ENCODE peak calls at places on chromosomes 3 and 15, in five cellular contexts. One of them, this sample, is unnamed. For H3K4me1, the result is how much of the 10 kb centered on the place peaks cover.

GRCh38 chr15:85333132-85333831 is 47.1 kb upstream of the AKAP13 start:
- DNase-seq in endodermal cell: no peak
- DNase-seq in mesenchymal stem cell: peak
- DNase-seq in H1: no peak
- DNase-seq in keratinocyte: no peak
- DNase-seq in this sample: no peak

GRCh38 chr3:33868309-33868708 is 69.9 kb downstream of the PDCD6IP start:
- DNase-seq in endodermal cell: no peak
- DNase-seq in mesenchymal stem cell: no peak
- DNase-seq in H1: no peak
- DNase-seq in keratinocyte: no peak
- DNase-seq in this sample: no peak

GRCh38 chr15:33852094-33852493 is 116.2 kb upstream of the CHRM5 start:
- DNase-seq in endodermal cell: no peak
- DNase-seq in mesenchymal stem cell: no peak
- DNase-seq in H1: no peak
- DNase-seq in keratinocyte: no peak
- DNase-seq in this sample: no peak

GRCh38 chr3:161069441-161070251 is 35.5 kb downstream of the B3GALNT1 start:
- DNase-seq in endodermal cell: no peak
- DNase-seq in mesenchymal stem cell: peak
- DNase-seq in H1: no peak
- DNase-seq in keratinocyte: peak
- DNase-seq in this sample: no peak

GRCh38 chr15:43187544-43188155 is 2.4 kb downstream of the CCNDBP1 start:
- DNase-seq in endodermal cell: no peak
- DNase-seq in mesenchymal stem cell: peak
- DNase-seq in H1: no peak
- DNase-seq in keratinocyte: peak
- DNase-seq in this sample: no peak

GRCh38 chr3:44893097-44893496 is 18.7 kb downstream of the TGM4 start:
- DNase-seq in endodermal cell: no peak
- DNase-seq in mesenchymal stem cell: peak
- DNase-seq in H1: no peak
- DNase-seq in keratinocyte: no peak
- DNase-seq in this sample: no peak

GRCh38 chr15:40397688-40398412 is 7.7 kb upstream of the IVD start:
- DNase-seq in endodermal cell: no peak
- DNase-seq in mesenchymal stem cell: no peak
- DNase-seq in H1: no peak
- DNase-seq in keratinocyte: no peak
- DNase-seq in this sample: no peak

GRCh38 chr15:56929389-56929788 is 10.9 kb downstream of the TCF12 start:
- DNase-seq in endodermal cell: no peak
- DNase-seq in mesenchymal stem cell: peak
- DNase-seq in H1: no peak
- DNase-seq in keratinocyte: no peak
- DNase-seq in this sample: no peak

GRCh38 chr3:78004578-78004977 is 964.7 kb downstream of the ROBO2 start:
- DNase-seq in endodermal cell: no peak
- DNase-seq in mesenchymal stem cell: no peak
- DNase-seq in H1: no peak
- DNase-seq in keratinocyte: no peak
- DNase-seq in this sample: no peak

GRCh38 chr3:129231331-129232119 is 17.9 kb upstream of the COPG1 start:
- DNase-seq in endodermal cell: no peak
- DNase-seq in mesenchymal stem cell: peak
- DNase-seq in H1: no peak
- DNase-seq in keratinocyte: no peak
- DNase-seq in this sample: no peak

GRCh38 chr15:51386960-51387698 is 45.7 kb downstream of the GLDN start:
- DNase-seq in endodermal cell: no peak
- DNase-seq in mesenchymal stem cell: no peak
- DNase-seq in H1: no peak
- DNase-seq in keratinocyte: no peak
- DNase-seq in this sample: no peak

GRCh38 chr3:16309558-16309957 is 44.5 kb downstream of the OXNAD1 start:
- DNase-seq in endodermal cell: no peak
- DNase-seq in mesenchymal stem cell: peak
- DNase-seq in H1: no peak
- DNase-seq in keratinocyte: no peak
- DNase-seq in this sample: no peak

GRCh38 chr15:52503788-52504496 is 24.7 kb downstream of the MYO5A start:
- DNase-seq in endodermal cell: no peak
- DNase-seq in mesenchymal stem cell: no peak
- DNase-seq in H1: no peak
- DNase-seq in keratinocyte: no peak
- DNase-seq in this sample: no peak

GRCh38 chr3:39664931-39665330 is 144.5 kb upstream of the MYRIP start:
- DNase-seq in endodermal cell: no peak
- DNase-seq in mesenchymal stem cell: no peak
- DNase-seq in H1: no peak
- DNase-seq in keratinocyte: no peak
- DNase-seq in this sample: no peak

GRCh38 chr3:22729981-22730380 is 473.1 kb upstream of the UBE2E2 start:
- DNase-seq in endodermal cell: no peak
- DNase-seq in mesenchymal stem cell: no peak
- DNase-seq in H1: no peak
- DNase-seq in keratinocyte: no peak
- DNase-seq in this sample: no peak

GRCh38 chr3:147256739-147257138 is 149.6 kb downstream of the ZIC4 start:
- DNase-seq in endodermal cell: no peak
- DNase-seq in mesenchymal stem cell: no peak
- DNase-seq in H1: no peak
- DNase-seq in keratinocyte: no peak
- DNase-seq in this sample: no peak

GRCh38 chr3:17407576-17407975 is 334.9 kb downstream of the TBC1D5 start:
- DNase-seq in endodermal cell: no peak
- DNase-seq in mesenchymal stem cell: no peak
- DNase-seq in H1: no peak
- DNase-seq in keratinocyte: no peak
- DNase-seq in this sample: no peak

GRCh38 chr3:129795596-129795995 is 97.9 kb downstream of the TMCC1 start:
- DNase-seq in endodermal cell: no peak
- DNase-seq in mesenchymal stem cell: peak
- DNase-seq in H1: no peak
- DNase-seq in keratinocyte: peak
- DNase-seq in this sample: no peak

GRCh38 chr3:23778451-23778850 is 27.3 kb upstream of the UBE2E1 start:
- DNase-seq in endodermal cell: peak
- DNase-seq in mesenchymal stem cell: peak
- DNase-seq in H1: no peak
- DNase-seq in keratinocyte: no peak
- DNase-seq in this sample: no peak

GRCh38 chr3:94063497-94064119 is 747 bp downstream of the NSUN3 start:
- DNase-seq in endodermal cell: no peak
- DNase-seq in mesenchymal stem cell: no peak
- DNase-seq in H1: no peak
- DNase-seq in keratinocyte: no peak
- DNase-seq in this sample: no peak

GRCh38 chr3:44396200-44397171 is 57.9 kb downstream of the TCAIM start:
- DNase-seq in endodermal cell: no peak
- DNase-seq in mesenchymal stem cell: no peak
- DNase-seq in H1: no peak
- DNase-seq in keratinocyte: no peak
- DNase-seq in this sample: no peak

GRCh38 chr15:80875568-80875967 is 96.4 kb downstream of the CEMIP start:
- DNase-seq in endodermal cell: no peak
- DNase-seq in mesenchymal stem cell: no peak
- DNase-seq in H1: no peak
- DNase-seq in keratinocyte: no peak
- DNase-seq in this sample: no peak

GRCh38 chr3:141370065-141370533 is 1.8 kb downstream of the ZBTB38 start:
- DNase-seq in endodermal cell: peak
- DNase-seq in mesenchymal stem cell: peak
- DNase-seq in H1: no peak
- DNase-seq in keratinocyte: no peak
- DNase-seq in this sample: no peak

DNA sequence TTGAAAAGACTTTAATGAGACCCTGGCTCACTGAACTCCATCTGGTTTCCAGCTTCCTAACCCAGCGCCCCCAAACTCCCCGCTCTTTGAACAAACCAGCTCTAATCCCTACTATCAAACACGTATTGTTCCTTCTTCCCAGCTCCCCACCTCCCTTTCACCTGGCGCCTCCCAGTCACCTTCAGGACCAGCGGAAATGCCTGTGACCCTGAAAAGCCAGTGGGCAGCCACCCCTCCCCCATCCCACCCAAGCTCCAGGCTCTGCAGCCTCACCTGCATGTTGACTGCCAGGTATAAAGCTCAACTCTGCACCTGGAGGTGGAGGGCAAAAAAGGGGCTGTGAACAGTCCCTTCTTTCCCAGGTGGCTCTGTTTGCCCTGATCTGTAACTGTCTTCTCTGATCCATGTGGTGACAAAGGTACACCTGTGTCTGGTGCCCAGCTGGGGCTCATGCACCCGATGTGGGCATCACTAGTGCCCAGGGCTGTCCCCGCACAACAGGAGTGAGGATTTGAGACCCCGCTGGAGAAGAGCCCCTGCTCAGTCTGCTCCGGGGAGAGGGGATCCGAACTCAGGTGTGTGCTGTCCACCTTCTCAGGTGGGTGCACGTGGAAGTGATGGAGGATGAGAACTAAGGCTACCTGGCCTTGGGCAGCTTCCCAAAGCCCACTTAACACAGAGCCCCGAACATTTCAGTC is 129.0 kb downstream of the NSMCE3 start:
- DNase-seq in endodermal cell: peak
- DNase-seq in mesenchymal stem cell: no peak
- DNase-seq in H1: no peak
- DNase-seq in keratinocyte: no peak
- DNase-seq in this sample: peak
- H3K9ac ChIP-seq in endodermal cell: no peak
- H3K9ac ChIP-seq in mesenchymal stem cell: no peak
- H3K9ac ChIP-seq in H1: no peak
- H3K9ac ChIP-seq in keratinocyte: no peak
- H3K9ac ChIP-seq in this sample: no peak

GRCh38 chr3:71709908-71710511 is 15.2 kb downstream of the EIF4E3 start:
- DNase-seq in endodermal cell: no peak
- DNase-seq in mesenchymal stem cell: no peak
- DNase-seq in H1: no peak
- DNase-seq in keratinocyte: no peak
- DNase-seq in this sample: no peak

GRCh38 chr3:71704915-71705314 is 20.3 kb downstream of the EIF4E3 start:
- DNase-seq in endodermal cell: no peak
- DNase-seq in mesenchymal stem cell: no peak
- DNase-seq in H1: no peak
- DNase-seq in keratinocyte: no peak
- DNase-seq in this sample: no peak

GRCh38 chr3:71710906-71711494 is 14.2 kb downstream of the EIF4E3 start:
- DNase-seq in endodermal cell: no peak
- DNase-seq in mesenchymal stem cell: peak
- DNase-seq in H1: no peak
- DNase-seq in keratinocyte: no peak
- DNase-seq in this sample: no peak

GRCh38 chr3:71708478-71709098 is 16.6 kb downstream of the EIF4E3 start:
- DNase-seq in endodermal cell: no peak
- DNase-seq in mesenchymal stem cell: no peak
- DNase-seq in H1: no peak
- DNase-seq in keratinocyte: no peak
- DNase-seq in this sample: no peak

GRCh38 chr3:71707600-71707999 is 17.6 kb downstream of the EIF4E3 start:
- DNase-seq in endodermal cell: no peak
- DNase-seq in mesenchymal stem cell: no peak
- DNase-seq in H1: no peak
- DNase-seq in keratinocyte: no peak
- DNase-seq in this sample: no peak
- H3K4me1 ChIP-seq in endodermal cell: under half
- H3K4me1 ChIP-seq in mesenchymal stem cell: under half
- H3K4me1 ChIP-seq in H1: under half
- H3K4me1 ChIP-seq in keratinocyte: under half
- H3K4me1 ChIP-seq in this sample: under half

GRCh38 chr3:170043506-170043905 is 5.7 kb downstream of the GPR160 start:
- DNase-seq in endodermal cell: no peak
- DNase-seq in mesenchymal stem cell: no peak
- DNase-seq in H1: no peak
- DNase-seq in keratinocyte: no peak
- DNase-seq in this sample: no peak
- H3K4me3 ChIP-seq in endodermal cell: no peak
- H3K4me3 ChIP-seq in mesenchymal stem cell: no peak
- H3K4me3 ChIP-seq in H1: no peak
- H3K4me3 ChIP-seq in keratinocyte: no peak
- H3K4me3 ChIP-seq in this sample: no peak

GRCh38 chr3:52237659-52238172 is 1.2 kb downstream of the TWF2 start:
- DNase-seq in endodermal cell: peak
- DNase-seq in mesenchymal stem cell: peak
- DNase-seq in H1: peak
- DNase-seq in keratinocyte: no peak
- DNase-seq in this sample: peak
- H3K9ac ChIP-seq in endodermal cell: no peak
- H3K9ac ChIP-seq in mesenchymal stem cell: peak
- H3K9ac ChIP-seq in H1: no peak
- H3K9ac ChIP-seq in keratinocyte: peak
- H3K9ac ChIP-seq in this sample: peak

GRCh38 chr3:172314616-172315015 is 133.6 kb downstream of the GHSR start:
- DNase-seq in endodermal cell: no peak
- DNase-seq in mesenchymal stem cell: no peak
- DNase-seq in H1: no peak
- DNase-seq in keratinocyte: no peak
- DNase-seq in this sample: no peak
- H3K4me1 ChIP-seq in endodermal cell: under half
- H3K4me1 ChIP-seq in mesenchymal stem cell: under half
- H3K4me1 ChIP-seq in H1: under half
- H3K4me1 ChIP-seq in keratinocyte: under half
- H3K4me1 ChIP-seq in this sample: under half

GRCh38 chr3:123165163-123165562 is 36.6 kb upstream of the SEC22A start:
- DNase-seq in endodermal cell: no peak
- DNase-seq in mesenchymal stem cell: no peak
- DNase-seq in H1: no peak
- DNase-seq in keratinocyte: no peak
- DNase-seq in this sample: no peak
- H3K4me3 ChIP-seq in endodermal cell: no peak
- H3K4me3 ChIP-seq in mesenchymal stem cell: no peak
- H3K4me3 ChIP-seq in H1: no peak
- H3K4me3 ChIP-seq in keratinocyte: no peak
- H3K4me3 ChIP-seq in this sample: no peak